ENCODE peak calls at places on chromosomes 13 and 19, in eight cellular contexts. M, P, E, X, B, G, D and L are unnamed samples.

GRCh38 chr13:37791699-37792098 is 77.9 kb downstream of the TRPC4 start:
- DNase-seq in M (no peak), P (peak; percentile 71), E (no peak), X (no peak), B (no peak), G (no peak), D (no peak), L (no peak)

GRCh38 chr19:662207-662961 is 630 bp downstream of the RNF126 start:
- DNase-seq in M (peak; percentile 36), P (peak; percentile 51), E (peak; percentile 78), X (peak; percentile 70), B (peak; percentile 52), G (peak; percentile 55), D (peak; percentile 75), L (no peak)

GRCh38 chr13:24605923-24606372 is 74.3 kb upstream of the ATP12A start:
- DNase-seq in M (no peak), P (peak; percentile 24), E (peak; percentile 45), X (peak; percentile 56), B (peak; percentile 12), G (peak; percentile 36), D (peak; percentile 64), L (no peak)

GRCh38 chr13:111411186-111411858 is 90.9 kb downstream of the TEX29 start:
- DNase-seq in M (no peak), P (no peak), E (no peak), X (peak; percentile 22), B (no peak), G (peak; percentile 6), D (no peak), L (no peak)

GRCh38 chr13:70756088-70756487 is 647.8 kb upstream of the KLHL1 start:
- DNase-seq in M (no peak), P (no peak), E (no peak), X (no peak), B (no peak), G (no peak), D (no peak), L (no peak)

GRCh38 chr19:43438291-43439162 is 23.8 kb downstream of the TEX101 start:
- DNase-seq in M (no peak), P (peak; percentile 53), E (no peak), X (no peak), B (peak; percentile 59), G (no peak), D (peak; percentile 51), L (no peak)

GRCh38 chr13:82356667-82357066 is 1525.6 kb downstream of the SLITRK1 start:
- DNase-seq in M (no peak), P (no peak), E (no peak), X (peak; percentile 28), B (no peak), G (peak; percentile 4), D (no peak), L (no peak)

GRCh38 chr13:97967948-97968347 is 14.5 kb downstream of the IPO5 start:
- DNase-seq in M (no peak), P (peak; percentile 63), E (no peak), X (no peak), B (no peak), G (no peak), D (no peak), L (no peak)

GRCh38 chr19:16836115-16836905 is 7.1 kb downstream of the SIN3B start:
- DNase-seq in M (no peak), P (peak; percentile 32), E (no peak), X (peak; percentile 51), B (no peak), G (peak; percentile 19), D (no peak), L (no peak)

GRCh38 chr19:46901701-46902401 is 41.1 kb downstream of the ARHGAP35 start:
- DNase-seq in M (peak; percentile 15), P (peak; percentile 71), E (no peak), X (no peak), B (no peak), G (no peak), D (no peak), L (no peak)

GRCh38 chr13:60012503-60012902 is 151.2 kb downstream of the DIAPH3 start:
- DNase-seq in M (no peak), P (no peak), E (no peak), X (no peak), B (peak; percentile 15), G (no peak), D (peak; percentile 44), L (no peak)

GRCh38 chr19:29884466-29884865 is 57.6 kb upstream of the URI1 start:
- DNase-seq in M (no peak), P (no peak), E (no peak), X (no peak), B (no peak), G (no peak), D (no peak), L (no peak)

GRCh38 chr13:48942131-48942530 is 33.6 kb upstream of the FNDC3A start:
- DNase-seq in M (peak; percentile 42), P (peak; percentile 75), E (no peak), X (no peak), B (no peak), G (no peak), D (no peak), L (no peak)

GRCh38 chr19:19508217-19508616 is 7.1 kb downstream of the TSSK6 start:
- DNase-seq in M (no peak), P (no peak), E (no peak), X (no peak), B (no peak), G (no peak), D (no peak), L (no peak)

GRCh38 chr19:17405250-17406038 is at the start of gene BST2:
- DNase-seq in M (peak; percentile 84), P (peak; percentile 57), E (peak; percentile 95), X (peak; percentile 78), B (peak; percentile 25), G (peak; percentile 53), D (peak; percentile 52), L (no peak)

GRCh38 chr19:35921012-35921411 is 12.9 kb upstream of the TYROBP start:
- DNase-seq in M (no peak), P (no peak), E (no peak), X (no peak), B (no peak), G (no peak), D (no peak), L (no peak)

DNA sequence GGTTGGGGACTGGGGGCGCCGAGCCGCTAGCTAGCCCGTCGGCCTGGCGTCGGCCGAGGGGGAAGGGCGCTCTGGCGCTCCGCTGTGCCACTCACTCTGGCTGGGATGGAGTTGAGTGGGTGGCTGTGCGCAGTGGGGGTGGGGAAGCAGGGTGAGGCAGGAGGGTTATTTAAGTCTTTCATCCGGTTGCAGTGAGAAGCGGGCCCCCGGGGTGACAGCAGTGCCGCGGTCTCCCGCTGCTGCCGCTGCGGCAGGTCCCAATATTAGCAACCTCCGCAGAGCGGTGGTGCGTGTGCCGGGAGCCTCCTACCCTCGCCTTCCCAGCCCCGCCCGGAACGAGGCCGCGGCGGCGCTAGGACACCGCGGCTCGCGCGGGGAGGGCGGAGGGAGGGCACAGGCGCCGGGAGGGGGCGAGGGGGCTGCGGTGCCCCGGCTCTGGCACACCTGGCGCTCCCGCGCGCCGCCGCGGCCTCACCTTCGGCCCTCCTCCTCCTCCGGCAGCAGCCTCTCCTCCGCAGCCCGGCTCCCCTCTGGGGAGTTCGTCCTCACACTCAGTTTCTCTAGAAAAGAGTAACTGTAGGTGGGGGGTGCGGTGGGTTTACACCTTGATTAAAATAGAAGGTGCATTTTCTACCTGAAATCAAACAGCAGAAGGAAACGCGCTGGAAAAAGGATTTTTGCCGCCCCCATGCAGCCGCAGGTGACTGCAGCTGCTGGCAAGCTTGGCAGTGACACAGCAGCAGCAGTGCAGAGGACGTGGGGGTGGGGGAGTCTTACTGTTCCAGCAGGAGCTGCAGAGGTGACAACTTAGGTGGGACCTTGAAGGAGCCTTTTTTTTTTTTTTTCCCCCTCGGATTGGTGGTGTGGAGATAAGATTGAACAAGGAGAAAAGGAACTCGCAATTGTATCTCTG is 4.5 kb downstream of the FGF9 start:
- DNase-seq in M (no peak), P (no peak), E (peak; percentile 59), X (peak; percentile 61), B (no peak), G (peak; percentile 56), D (peak; percentile 61), L (no peak)
- TF ChIP-seq EZH2 in M (peak; percentile 99), P (peak; percentile 92), E (no peak), X (no peak), B (no peak), G (peak; percentile 52), D (no peak), L (peak; percentile 56)

GRCh38 chr13:27641711-27642502 is 20.2 kb downstream of the POLR1D start:
- DNase-seq in M (no peak), P (peak; percentile 28), E (no peak), X (no peak), B (no peak), G (no peak), D (no peak), L (no peak)
- H4K20me1 ChIP-seq in M (peaks cover 2% of the 10 kb centered on the region), P (no peaks in the 10 kb centered on the region), E (no peaks in the 10 kb centered on the region), X (peaks cover 19% of the 10 kb centered on the region), B (peaks cover 28% of the 10 kb centered on the region), G (peaks cover 50% of the 10 kb centered on the region), D (peaks cover 4% of the 10 kb centered on the region), L (no peaks in the 10 kb centered on the region)

GRCh38 chr19:33227870-33228599 is 2.4 kb upstream of the SLC7A10 start:
- DNase-seq in M (no peak), P (no peak), E (no peak), X (no peak), B (no peak), G (no peak), D (no peak), L (no peak)

GRCh38 chr19:33227242-33227650 is 1.6 kb upstream of the SLC7A10 start:
- DNase-seq in M (no peak), P (peak; percentile 53), E (no peak), X (peak; percentile 76), B (no peak), G (no peak), D (no peak), L (no peak)

GRCh38 chr19:33224694-33225457 is 774 bp downstream of the SLC7A10 start:
- DNase-seq in M (no peak), P (no peak), E (no peak), X (peak; percentile 42), B (no peak), G (no peak), D (no peak), L (no peak)

GRCh38 chr19:33225458-33225925 is at the start of gene SLC7A10:
- DNase-seq in M (no peak), P (no peak), E (no peak), X (peak; percentile 55), B (no peak), G (peak; percentile 71), D (peak; percentile 65), L (no peak)

DNA sequence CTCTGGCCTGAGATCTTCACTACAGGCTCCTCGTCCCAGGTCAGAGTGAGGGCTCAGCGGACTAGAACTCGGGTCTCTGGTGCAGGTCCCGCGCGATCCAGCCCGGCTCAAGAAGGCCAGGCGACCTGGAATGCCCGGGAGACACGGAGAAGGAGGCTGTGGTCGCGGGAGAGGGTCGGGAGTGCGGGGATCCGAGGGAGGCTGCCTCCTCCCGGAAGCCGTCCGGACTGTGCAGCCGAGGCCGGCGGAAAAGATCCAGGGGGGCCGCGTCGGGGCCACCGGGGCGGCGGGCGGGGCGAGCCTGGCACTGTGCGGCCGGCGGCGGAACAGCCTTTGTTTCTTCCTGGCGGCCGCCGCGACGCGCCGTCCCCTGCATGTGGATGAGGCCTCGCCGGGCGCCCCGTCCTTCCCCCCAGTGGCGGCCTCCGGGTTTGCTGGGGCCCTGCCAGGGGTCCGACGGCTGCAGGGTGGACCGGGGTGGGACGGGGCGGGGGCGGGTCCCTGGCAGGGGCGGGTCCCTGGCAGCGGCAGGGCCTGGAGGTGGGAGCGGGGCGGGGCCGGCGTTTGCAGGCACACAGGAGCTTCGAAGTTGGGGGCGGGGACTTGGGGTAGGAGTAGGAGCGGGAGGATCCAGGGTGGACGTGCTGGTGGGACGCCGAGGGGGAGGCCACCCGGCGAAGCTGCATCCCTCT is 1.0 kb upstream of the SLC7A10 start:
- DNase-seq in M (no peak), P (peak; percentile 16), E (no peak), X (peak; percentile 96), B (no peak), G (peak; percentile 76), D (peak; percentile 83), L (no peak)
- TF ChIP-seq EZH2 in M (peak; percentile 97), P (peak; percentile 58), E (no peak), X (no peak), B (no peak), G (peak; percentile 86), D (no peak), L (no peak)

GRCh38 chr13:112728375-112729126 is 38.7 kb downstream of the ATP11A start:
- DNase-seq in M (no peak), P (no peak), E (no peak), X (no peak), B (no peak), G (no peak), D (no peak), L (no peak)
- H4K20me1 ChIP-seq in M (no peaks in the 10 kb centered on the region), P (no peaks in the 10 kb centered on the region), E (no peaks in the 10 kb centered on the region), X (no peaks in the 10 kb centered on the region), B (no peaks in the 10 kb centered on the region), G (peaks cover 83% of the 10 kb centered on the region), D (peaks cover 8% of the 10 kb centered on the region), L (peaks cover 23% of the 10 kb centered on the region)